ENCODE peak calls at places on chromosomes 5 and 9, in six cellular contexts. One of them, this sample, is unnamed.

GRCh38 chr9:137147793-137148160 is 8.8 kb downstream of the GRIN1 start:
- DNase-seq in fibroblast of lung: no peak
- DNase-seq in H7: peak; percentile 87
- DNase-seq in NCI-H1694 treated with DMSO at 0.1 percent for 48 hours: no peak
- DNase-seq in NCI-H1436: no peak
- DNase-seq in dorsolateral prefrontal cortex: no peak
- DNase-seq in this sample: no peak

GRCh38 chr9:75200892-75201470 is 112.7 kb downstream of the OSTF1 start:
- DNase-seq in fibroblast of lung: peak; percentile 66
- DNase-seq in H7: peak; percentile 46
- DNase-seq in NCI-H1694 treated with DMSO at 0.1 percent for 48 hours: peak; percentile 5
- DNase-seq in NCI-H1436: peak; percentile 46
- DNase-seq in dorsolateral prefrontal cortex: no peak
- DNase-seq in this sample: no peak

GRCh38 chr5:137148656-137149055 is 350.5 kb downstream of the SPOCK1 start:
- DNase-seq in fibroblast of lung: no peak
- DNase-seq in H7: no peak
- DNase-seq in NCI-H1694 treated with DMSO at 0.1 percent for 48 hours: no peak
- DNase-seq in NCI-H1436: no peak
- DNase-seq in dorsolateral prefrontal cortex: no peak
- DNase-seq in this sample: no peak

GRCh38 chr5:139698461-139699146 is 50.5 kb downstream of the CXXC5 start:
- DNase-seq in fibroblast of lung: peak; percentile 85
- DNase-seq in H7: peak; percentile 97
- DNase-seq in NCI-H1694 treated with DMSO at 0.1 percent for 48 hours: peak; percentile 43
- DNase-seq in NCI-H1436: peak; percentile 65
- DNase-seq in dorsolateral prefrontal cortex: peak; percentile 82
- DNase-seq in this sample: no peak

GRCh38 chr9:92711146-92711545 is 41.2 kb upstream of the IPPK start:
- DNase-seq in fibroblast of lung: no peak
- DNase-seq in H7: no peak
- DNase-seq in NCI-H1694 treated with DMSO at 0.1 percent for 48 hours: no peak
- DNase-seq in NCI-H1436: no peak
- DNase-seq in dorsolateral prefrontal cortex: no peak
- DNase-seq in this sample: no peak

GRCh38 chr5:126490167-126490937 is 67.1 kb downstream of the GRAMD2B start:
- DNase-seq in fibroblast of lung: no peak
- DNase-seq in H7: peak; percentile 24
- DNase-seq in NCI-H1694 treated with DMSO at 0.1 percent for 48 hours: no peak
- DNase-seq in NCI-H1436: no peak
- DNase-seq in dorsolateral prefrontal cortex: no peak
- DNase-seq in this sample: no peak

GRCh38 chr9:120708526-120709224 is 5.6 kb downstream of the MEGF9 start:
- DNase-seq in fibroblast of lung: peak; percentile 75
- DNase-seq in H7: no peak
- DNase-seq in NCI-H1694 treated with DMSO at 0.1 percent for 48 hours: no peak
- DNase-seq in NCI-H1436: no peak
- DNase-seq in dorsolateral prefrontal cortex: no peak
- DNase-seq in this sample: no peak

GRCh38 chr5:93620487-93621339 is 37.7 kb downstream of the NR2F1 start:
- DNase-seq in fibroblast of lung: peak; percentile 73
- DNase-seq in H7: peak; percentile 96
- DNase-seq in NCI-H1694 treated with DMSO at 0.1 percent for 48 hours: peak; percentile 55
- DNase-seq in NCI-H1436: peak; percentile 73
- DNase-seq in dorsolateral prefrontal cortex: peak; percentile 74
- DNase-seq in this sample: peak; percentile 62

GRCh38 chr9:91583161-91583875 is 159.7 kb upstream of the NFIL3 start:
- DNase-seq in fibroblast of lung: no peak
- DNase-seq in H7: no peak
- DNase-seq in NCI-H1694 treated with DMSO at 0.1 percent for 48 hours: no peak
- DNase-seq in NCI-H1436: no peak
- DNase-seq in dorsolateral prefrontal cortex: no peak
- DNase-seq in this sample: no peak

GRCh38 chr5:103657301-103657700 is 94.7 kb upstream of the NUDT12 start:
- DNase-seq in fibroblast of lung: no peak
- DNase-seq in H7: no peak
- DNase-seq in NCI-H1694 treated with DMSO at 0.1 percent for 48 hours: no peak
- DNase-seq in NCI-H1436: no peak
- DNase-seq in dorsolateral prefrontal cortex: no peak
- DNase-seq in this sample: no peak

GRCh38 chr5:36777105-36777757 is 99.3 kb upstream of the NIPBL start:
- DNase-seq in fibroblast of lung: peak; percentile 38
- DNase-seq in H7: peak; percentile 63
- DNase-seq in NCI-H1694 treated with DMSO at 0.1 percent for 48 hours: no peak
- DNase-seq in NCI-H1436: no peak
- DNase-seq in dorsolateral prefrontal cortex: no peak
- DNase-seq in this sample: no peak

GRCh38 chr9:4861736-4862451 is 69.2 kb downstream of the RCL1 start:
- DNase-seq in fibroblast of lung: no peak
- DNase-seq in H7: no peak
- DNase-seq in NCI-H1694 treated with DMSO at 0.1 percent for 48 hours: no peak
- DNase-seq in NCI-H1436: no peak
- DNase-seq in dorsolateral prefrontal cortex: no peak
- DNase-seq in this sample: no peak

GRCh38 chr5:167754501-167754941 is 536.9 kb upstream of the WWC1 start:
- DNase-seq in fibroblast of lung: no peak
- DNase-seq in H7: no peak
- DNase-seq in NCI-H1694 treated with DMSO at 0.1 percent for 48 hours: no peak
- DNase-seq in NCI-H1436: no peak
- DNase-seq in dorsolateral prefrontal cortex: no peak
- DNase-seq in this sample: no peak

GRCh38 chr9:114953917-114954316 is 23.5 kb upstream of the TNFSF8 start:
- DNase-seq in fibroblast of lung: peak; percentile 95
- DNase-seq in H7: no peak
- DNase-seq in NCI-H1694 treated with DMSO at 0.1 percent for 48 hours: no peak
- DNase-seq in NCI-H1436: no peak
- DNase-seq in dorsolateral prefrontal cortex: no peak
- DNase-seq in this sample: no peak

GRCh38 chr5:169164481-169164925 is 136.4 kb downstream of the SLIT3 start:
- DNase-seq in fibroblast of lung: no peak
- DNase-seq in H7: peak; percentile 50
- DNase-seq in NCI-H1694 treated with DMSO at 0.1 percent for 48 hours: no peak
- DNase-seq in NCI-H1436: no peak
- DNase-seq in dorsolateral prefrontal cortex: peak; percentile 10
- DNase-seq in this sample: no peak

GRCh38 chr5:10655041-10655685 is 91.3 kb downstream of the ANKRD33B start:
- DNase-seq in fibroblast of lung: no peak
- DNase-seq in H7: no peak
- DNase-seq in NCI-H1694 treated with DMSO at 0.1 percent for 48 hours: peak; percentile 79
- DNase-seq in NCI-H1436: no peak
- DNase-seq in dorsolateral prefrontal cortex: no peak
- DNase-seq in this sample: no peak

GRCh38 chr9:87259543-87259942 is 238.1 kb upstream of the DAPK1 start:
- DNase-seq in fibroblast of lung: peak; percentile 32
- DNase-seq in H7: no peak
- DNase-seq in NCI-H1694 treated with DMSO at 0.1 percent for 48 hours: no peak
- DNase-seq in NCI-H1436: peak; percentile 11
- DNase-seq in dorsolateral prefrontal cortex: no peak
- DNase-seq in this sample: peak; percentile 1

GRCh38 chr5:59174248-59174844 is 591.5 kb downstream of the RAB3C start:
- DNase-seq in fibroblast of lung: peak; percentile 92
- DNase-seq in H7: peak; percentile 1
- DNase-seq in NCI-H1694 treated with DMSO at 0.1 percent for 48 hours: peak; percentile 75
- DNase-seq in NCI-H1436: peak; percentile 49
- DNase-seq in dorsolateral prefrontal cortex: no peak
- DNase-seq in this sample: no peak

GRCh38 chr9:121989010-121989409 is 104.1 kb downstream of the TTLL11 start:
- DNase-seq in fibroblast of lung: no peak
- DNase-seq in H7: peak; percentile 80
- DNase-seq in NCI-H1694 treated with DMSO at 0.1 percent for 48 hours: no peak
- DNase-seq in NCI-H1436: no peak
- DNase-seq in dorsolateral prefrontal cortex: no peak
- DNase-seq in this sample: no peak

GRCh38 chr9:130461218-130461630 is 16.5 kb downstream of the ASS1 start:
- DNase-seq in fibroblast of lung: peak; percentile 35
- DNase-seq in H7: peak; percentile 96
- DNase-seq in NCI-H1694 treated with DMSO at 0.1 percent for 48 hours: peak; percentile 23
- DNase-seq in NCI-H1436: peak; percentile 37
- DNase-seq in dorsolateral prefrontal cortex: peak; percentile 50
- DNase-seq in this sample: peak; percentile 52

GRCh38 chr5:133534566-133534965 is 77.8 kb downstream of the FSTL4 start:
- DNase-seq in fibroblast of lung: no peak
- DNase-seq in H7: no peak
- DNase-seq in NCI-H1694 treated with DMSO at 0.1 percent for 48 hours: no peak
- DNase-seq in NCI-H1436: no peak
- DNase-seq in dorsolateral prefrontal cortex: no peak
- DNase-seq in this sample: no peak

GRCh38 chr9:27654629-27655285 is 81.5 kb upstream of the C9orf72 start:
- DNase-seq in fibroblast of lung: no peak
- DNase-seq in H7: no peak
- DNase-seq in NCI-H1694 treated with DMSO at 0.1 percent for 48 hours: no peak
- DNase-seq in NCI-H1436: no peak
- DNase-seq in dorsolateral prefrontal cortex: no peak
- DNase-seq in this sample: no peak

GRCh38 chr5:65037845-65038815 is 269.4 kb downstream of the CWC27 start:
- DNase-seq in fibroblast of lung: no peak
- DNase-seq in H7: peak; percentile 75
- DNase-seq in NCI-H1694 treated with DMSO at 0.1 percent for 48 hours: no peak
- DNase-seq in NCI-H1436: peak; percentile 18
- DNase-seq in dorsolateral prefrontal cortex: no peak
- DNase-seq in this sample: peak; percentile 0

GRCh38 chr9:6243746-6244145 is 28.1 kb downstream of the IL33 start:
- DNase-seq in fibroblast of lung: no peak
- DNase-seq in H7: no peak
- DNase-seq in NCI-H1694 treated with DMSO at 0.1 percent for 48 hours: no peak
- DNase-seq in NCI-H1436: no peak
- DNase-seq in dorsolateral prefrontal cortex: no peak
- DNase-seq in this sample: no peak

GRCh38 chr9:136234597-136234996 is 11.0 kb downstream of the QSOX2 start:
- DNase-seq in fibroblast of lung: no peak
- DNase-seq in H7: no peak
- DNase-seq in NCI-H1694 treated with DMSO at 0.1 percent for 48 hours: no peak
- DNase-seq in NCI-H1436: no peak
- DNase-seq in dorsolateral prefrontal cortex: no peak
- DNase-seq in this sample: no peak

GRCh38 chr9:135787776-135788575 is 86.0 kb downstream of the KCNT1 start:
- DNase-seq in fibroblast of lung: no peak
- DNase-seq in H7: peak; percentile 62
- DNase-seq in NCI-H1694 treated with DMSO at 0.1 percent for 48 hours: no peak
- DNase-seq in NCI-H1436: no peak
- DNase-seq in dorsolateral prefrontal cortex: peak; percentile 32
- DNase-seq in this sample: no peak

GRCh38 chr9:127838375-127839078 is 15.9 kb downstream of the ENG start:
- DNase-seq in fibroblast of lung: peak; percentile 96
- DNase-seq in H7: peak; percentile 66
- DNase-seq in NCI-H1694 treated with DMSO at 0.1 percent for 48 hours: no peak
- DNase-seq in NCI-H1436: no peak
- DNase-seq in dorsolateral prefrontal cortex: no peak
- DNase-seq in this sample: no peak

GRCh38 chr5:29899583-29899982 is 1293.9 kb upstream of the CDH6 start:
- DNase-seq in fibroblast of lung: no peak
- DNase-seq in H7: no peak
- DNase-seq in NCI-H1694 treated with DMSO at 0.1 percent for 48 hours: no peak
- DNase-seq in NCI-H1436: no peak
- DNase-seq in dorsolateral prefrontal cortex: no peak
- DNase-seq in this sample: no peak

GRCh38 chr9:99059074-99059894 is 45.6 kb upstream of the TGFBR1 start:
- DNase-seq in fibroblast of lung: no peak
- DNase-seq in H7: no peak
- DNase-seq in NCI-H1694 treated with DMSO at 0.1 percent for 48 hours: no peak
- DNase-seq in NCI-H1436: no peak
- DNase-seq in dorsolateral prefrontal cortex: no peak
- DNase-seq in this sample: no peak

GRCh38 chr5:59164041-59164830 is 581.4 kb downstream of the RAB3C start:
- DNase-seq in fibroblast of lung: peak; percentile 77
- DNase-seq in H7: no peak
- DNase-seq in NCI-H1694 treated with DMSO at 0.1 percent for 48 hours: no peak
- DNase-seq in NCI-H1436: no peak
- DNase-seq in dorsolateral prefrontal cortex: no peak
- DNase-seq in this sample: no peak

GRCh38 chr5:142960309-142960696 is 190.1 kb downstream of the ARHGAP26 start:
- DNase-seq in fibroblast of lung: peak; percentile 53
- DNase-seq in H7: no peak
- DNase-seq in NCI-H1694 treated with DMSO at 0.1 percent for 48 hours: no peak
- DNase-seq in NCI-H1436: no peak
- DNase-seq in dorsolateral prefrontal cortex: no peak
- DNase-seq in this sample: no peak

GRCh38 chr5:102998224-102998623 is 121.7 kb downstream of the GIN1 start:
- DNase-seq in fibroblast of lung: no peak
- DNase-seq in H7: no peak
- DNase-seq in NCI-H1694 treated with DMSO at 0.1 percent for 48 hours: no peak
- DNase-seq in NCI-H1436: no peak
- DNase-seq in dorsolateral prefrontal cortex: no peak
- DNase-seq in this sample: no peak

GRCh38 chr9:114777841-114778240 is 28.0 kb downstream of the TNFSF15 start:
- DNase-seq in fibroblast of lung: no peak
- DNase-seq in H7: peak; percentile 10
- DNase-seq in NCI-H1694 treated with DMSO at 0.1 percent for 48 hours: no peak
- DNase-seq in NCI-H1436: no peak
- DNase-seq in dorsolateral prefrontal cortex: no peak
- DNase-seq in this sample: no peak

GRCh38 chr9:21931428-21931827 is 62.8 kb downstream of the CDKN2A start:
- DNase-seq in fibroblast of lung: no peak
- DNase-seq in H7: no peak
- DNase-seq in NCI-H1694 treated with DMSO at 0.1 percent for 48 hours: no peak
- DNase-seq in NCI-H1436: no peak
- DNase-seq in dorsolateral prefrontal cortex: no peak
- DNase-seq in this sample: no peak

GRCh38 chr5:42929871-42930270 is 110.2 kb downstream of the ANXA2R start:
- DNase-seq in fibroblast of lung: no peak
- DNase-seq in H7: no peak
- DNase-seq in NCI-H1694 treated with DMSO at 0.1 percent for 48 hours: no peak
- DNase-seq in NCI-H1436: no peak
- DNase-seq in dorsolateral prefrontal cortex: no peak
- DNase-seq in this sample: no peak

GRCh38 chr9:27528886-27529315 is 713 bp downstream of the MOB3B start:
- DNase-seq in fibroblast of lung: peak; percentile 13
- DNase-seq in H7: peak; percentile 85
- DNase-seq in NCI-H1694 treated with DMSO at 0.1 percent for 48 hours: no peak
- DNase-seq in NCI-H1436: no peak
- DNase-seq in dorsolateral prefrontal cortex: peak; percentile 49
- DNase-seq in this sample: no peak

GRCh38 chr9:126861707-126862460 is 1.4 kb downstream of the ZBTB34 start:
- DNase-seq in fibroblast of lung: peak; percentile 81
- DNase-seq in H7: peak; percentile 52
- DNase-seq in NCI-H1694 treated with DMSO at 0.1 percent for 48 hours: no peak
- DNase-seq in NCI-H1436: no peak
- DNase-seq in dorsolateral prefrontal cortex: no peak
- DNase-seq in this sample: no peak

GRCh38 chr5:135691116-135691515 is 112.3 kb upstream of the CXCL14 start:
- DNase-seq in fibroblast of lung: no peak
- DNase-seq in H7: no peak
- DNase-seq in NCI-H1694 treated with DMSO at 0.1 percent for 48 hours: no peak
- DNase-seq in NCI-H1436: no peak
- DNase-seq in dorsolateral prefrontal cortex: no peak
- DNase-seq in this sample: no peak

GRCh38 chr9:134382733-134383132 is 56.5 kb downstream of the RXRA start:
- DNase-seq in fibroblast of lung: no peak
- DNase-seq in H7: no peak
- DNase-seq in NCI-H1694 treated with DMSO at 0.1 percent for 48 hours: no peak
- DNase-seq in NCI-H1436: no peak
- DNase-seq in dorsolateral prefrontal cortex: no peak
- DNase-seq in this sample: no peak

This sample was measured in NCI-H1930.